ENCODE peak calls at places on chromosomes 13 and 19, in four cellular contexts. K, U, Q and D are unnamed samples.

GRCh38 chr13:21282065-21282464 is 105.6 kb downstream of the MRPL57 start:
- DNase-seq in Q (no peak), U (peak), K (no peak), D (no peak)

GRCh38 chr19:37313335-37313627 is 57.6 kb upstream of the ZNF527 start:
- DNase-seq in K (no peak), Q (no peak), U (no peak), D (no peak)

GRCh38 chr13:97134364-97135095 is 87.6 kb upstream of the MBNL2 start:
- DNase-seq in Q (no peak), K (no peak), U (no peak), D (no peak)

GRCh38 chr19:58473775-58474174 is 2.4 kb upstream of the ZNF446 start:
- DNase-seq in U (no peak), Q (no peak), K (no peak), D (no peak)

GRCh38 chr19:42095814-42096230 is 19.9 kb downstream of the ZNF574 start:
- DNase-seq in Q (peak), U (no peak), K (peak), D (no peak)

GRCh38 chr19:32489971-32490370 is 84.4 kb downstream of the DPY19L3 start:
- DNase-seq in Q (no peak), U (no peak), K (no peak), D (no peak)

GRCh38 chr19:8147579-8147978 is 1.8 kb downstream of the FBN3 start:
- DNase-seq in K (no peak), Q (no peak), U (no peak), D (no peak)

GRCh38 chr13:75931116-75931515 is 295.0 kb downstream of the LMO7 start:
- DNase-seq in Q (no peak), K (no peak), U (no peak), D (no peak)

GRCh38 chr13:31053896-31054295 is 107.8 kb downstream of the HSPH1 start:
- DNase-seq in K (no peak), U (no peak), Q (no peak), D (no peak)

GRCh38 chr13:39025433-39025839 is 12.5 kb downstream of the PROSER1 start:
- DNase-seq in Q (no peak), K (no peak), U (no peak), D (no peak)

GRCh38 chr13:99979453-99980200 is 2.0 kb upstream of the ZIC2 start:
- DNase-seq in U (no peak), Q (no peak), K (peak), D (no peak)

GRCh38 chr13:45623516-45624090 is 8.1 kb upstream of the ERICH6B start:
- DNase-seq in U (peak), Q (no peak), K (peak), D (peak)

GRCh38 chr19:14871619-14872230 is 14.2 kb downstream of the OR7A17 start:
- DNase-seq in Q (no peak), U (no peak), K (peak), D (peak)

GRCh38 chr13:41746259-41746658 is 214.7 kb downstream of the VWA8 start:
- DNase-seq in U (no peak), K (no peak), Q (no peak), D (no peak)

GRCh38 chr13:20390526-20391175 is 135.0 kb downstream of the CRYL1 start:
- DNase-seq in U (no peak), K (no peak), Q (no peak), D (no peak)

GRCh38 chr13:86922936-86923335 is 748.2 kb upstream of the SLITRK5 start:
- DNase-seq in Q (no peak), U (no peak), K (no peak), D (no peak)

DNA sequence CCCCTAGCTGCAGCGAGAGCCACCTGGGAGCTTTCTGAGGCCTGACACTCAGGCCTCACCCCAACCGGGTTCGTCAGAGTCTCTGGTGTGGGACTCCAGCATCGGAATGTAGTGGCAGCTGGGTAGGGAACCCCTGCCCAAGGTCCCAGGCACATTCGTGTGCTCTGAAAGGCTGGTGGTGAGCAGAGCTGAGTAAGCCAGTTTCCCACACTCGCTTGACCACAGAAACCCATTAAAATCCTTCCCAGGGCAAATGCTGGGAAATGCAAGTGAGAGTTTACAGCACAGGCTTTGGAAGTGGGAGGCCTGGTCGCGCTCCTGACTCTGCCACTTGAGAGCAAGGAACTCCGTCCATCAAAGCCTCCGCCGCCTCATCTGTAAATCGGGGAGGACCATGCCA is 4.2 kb downstream of the TRAPPC6A start:
- DNase-seq in U (no peak), K (no peak), Q (no peak), D (no peak)
- TF ChIP-seq MAX in U (no peak), K (no peak), Q (no peak), D (no peak)

GRCh38 chr19:1532003-1532402 is 8.1 kb downstream of the PLK5 start:
- DNase-seq in K (no peak), Q (no peak), U (no peak), D (no peak)
- H3K9ac ChIP-seq in K (no peak), Q (no peak), U (no peak), D (no peak)

GRCh38 chr13:113508531-113509254 is 18.2 kb upstream of the DCUN1D2 start:
- DNase-seq in Q (no peak), U (no peak), K (no peak), D (no peak)

GRCh38 chr13:113506871-113507388 is 16.4 kb upstream of the DCUN1D2 start:
- DNase-seq in Q (no peak), K (no peak), U (no peak), D (no peak)

GRCh38 chr13:113507564-113508210 is 17.2 kb upstream of the DCUN1D2 start:
- DNase-seq in K (no peak), Q (no peak), U (no peak), D (no peak)

GRCh38 chr13:113502686-113503085 is 12.2 kb upstream of the DCUN1D2 start:
- DNase-seq in Q (no peak), K (no peak), U (no peak), D (no peak)

GRCh38 chr13:113506025-113506685 is 15.6 kb upstream of the DCUN1D2 start:
- DNase-seq in U (no peak), Q (no peak), K (peak), D (no peak)
- TF ChIP-seq ATF2 in U (no peak), Q (no peak), K (no peak), D (no peak)

GRCh38 chr19:33518541-33518940 is 3.0 kb downstream of the PEPD start:
- DNase-seq in K (no peak), U (no peak), Q (no peak), D (no peak)

GRCh38 chr19:33519416-33519815 is 2.2 kb downstream of the PEPD start:
- DNase-seq in K (no peak), U (no peak), Q (no peak), D (no peak)

GRCh38 chr19:33520048-33520643 is 1.4 kb downstream of the PEPD start:
- DNase-seq in K (no peak), U (peak), Q (no peak), D (no peak)

GRCh38 chr19:33515921-33516320 is 5.7 kb downstream of the PEPD start:
- DNase-seq in K (no peak), U (no peak), Q (no peak), D (no peak)

DNA sequence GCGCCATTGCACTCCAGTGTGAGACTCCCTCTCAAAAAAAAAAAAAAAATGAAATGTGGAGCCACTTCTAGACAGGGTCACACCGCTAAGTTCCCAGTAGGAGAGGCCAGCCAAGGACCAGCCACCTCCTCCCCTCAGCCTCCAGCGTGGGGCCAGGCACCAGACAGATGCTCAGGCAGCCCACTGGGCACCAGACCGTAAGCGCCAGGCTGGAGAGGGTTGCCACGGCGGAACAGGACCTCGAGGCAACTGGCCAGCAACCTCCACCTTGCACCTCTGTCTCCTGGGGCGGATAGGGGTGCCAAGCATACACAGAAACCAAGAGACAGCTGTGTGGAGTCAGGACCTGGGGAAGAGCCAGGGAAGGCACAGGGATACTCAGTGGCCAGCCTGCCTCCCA is 3.7 kb downstream of the PEPD start:
- DNase-seq in K (no peak), Q (no peak), U (no peak), D (no peak)
- TF ChIP-seq MAX in K (no peak), Q (no peak), U (no peak), D (no peak)

GRCh38 chr13:37198629-37199028 is 93.2 kb upstream of the CSNK1A1L start:
- DNase-seq in Q (peak), U (no peak), K (no peak), D (no peak)

GRCh38 chr13:37192986-37193385 is 87.5 kb upstream of the CSNK1A1L start:
- DNase-seq in U (no peak), K (no peak), Q (no peak), D (no peak)

GRCh38 chr13:37194428-37194861 is 89.0 kb upstream of the CSNK1A1L start:
- DNase-seq in Q (no peak), K (no peak), U (no peak), D (no peak)
- H3K9ac ChIP-seq in Q (no peak), K (no peak), U (no peak), D (no peak)

GRCh38 chr13:73849292-73849691 is 284.9 kb downstream of the KLF12 start:
- DNase-seq in U (peak), Q (peak), K (no peak), D (no peak)
- TF ChIP-seq ATF2 in U (no peak), Q (no peak), K (no peak), D (no peak)

GRCh38 chr13:37225414-37226047 is 120.1 kb upstream of the CSNK1A1L start:
- DNase-seq in Q (no peak), K (no peak), U (no peak), D (no peak)
- TF ChIP-seq MAX in Q (no peak), K (no peak), U (no peak), D (no peak)

DNA sequence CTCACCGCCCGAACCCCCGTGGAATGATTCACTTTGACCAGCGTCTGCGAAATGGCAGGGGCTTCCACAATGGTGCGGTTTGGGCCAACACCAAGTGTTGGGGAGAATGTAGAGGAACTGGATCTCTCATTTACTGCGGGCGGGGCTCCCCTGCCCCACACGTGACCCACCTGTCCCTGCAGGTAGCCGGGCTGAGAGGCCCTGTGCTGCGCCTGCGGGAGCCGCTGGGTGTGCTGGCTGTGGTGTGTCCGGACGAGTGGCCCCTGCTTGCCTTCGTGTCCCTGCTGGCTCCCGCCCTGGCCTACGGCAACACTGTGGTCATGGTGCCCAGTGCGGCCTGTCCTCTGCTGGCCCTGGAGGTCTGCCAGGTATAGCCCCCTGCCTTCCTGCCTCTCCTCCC is 5.8 kb upstream of the FLT3LG start:
- DNase-seq in Q (no peak), U (no peak), K (no peak), D (no peak)
- H3K9ac ChIP-seq in Q (peak), U (no peak), K (no peak), D (no peak)

DNA sequence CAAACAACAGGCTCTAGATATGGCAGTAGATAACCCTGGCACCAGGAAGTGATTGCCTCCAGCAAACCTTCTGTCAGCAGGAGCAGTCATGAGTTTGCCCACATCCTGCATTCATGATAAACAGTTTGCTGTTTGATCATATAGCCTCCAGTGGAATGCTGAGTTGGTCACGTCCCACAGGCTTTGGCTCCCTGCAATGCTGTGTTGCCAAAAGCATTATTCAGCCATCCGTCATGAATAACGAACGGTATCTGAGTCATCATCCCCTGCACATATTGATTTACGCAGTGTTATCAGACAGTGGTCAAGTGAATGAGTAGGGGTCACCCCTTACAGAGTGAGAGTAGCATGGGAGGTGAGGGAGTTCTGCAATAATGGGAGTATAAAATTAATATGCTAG is 21.9 kb upstream of the ZNF432 start:
- DNase-seq in Q (no peak), U (no peak), K (no peak), D (no peak)
- TF ChIP-seq ATF2 in Q (no peak), U (no peak), K (no peak), D (no peak)

DNA sequence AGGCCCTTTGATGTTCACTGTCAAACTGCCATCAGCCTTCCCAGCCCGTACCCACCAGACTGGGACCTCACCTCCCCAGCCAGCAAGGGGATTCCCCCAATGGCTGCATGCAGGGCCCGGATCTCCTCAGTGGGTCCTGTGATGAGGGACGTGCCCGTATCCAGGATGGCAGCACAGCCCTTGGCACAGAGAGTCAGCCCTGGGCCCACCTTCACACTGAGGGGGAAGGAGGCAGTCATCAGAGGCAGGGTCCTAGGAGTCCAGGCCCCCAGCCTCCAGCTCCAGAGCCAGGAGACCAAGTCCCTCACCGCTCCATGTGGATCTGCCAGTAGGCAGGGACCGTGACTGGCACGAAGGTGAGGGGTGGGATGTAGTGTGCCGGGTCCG is 6.0 kb downstream of the NAPSA start:
- DNase-seq in Q (no peak), K (no peak), U (no peak), D (no peak)
- TF ChIP-seq MAX in Q (no peak), K (no peak), U (no peak), D (no peak)